ENCODE peak calls at places on chromosome 12, in seven cellular contexts. N, U, R, D, O, P and C are unnamed samples.

GRCh38 chr12:100164153-100164704 is 21.6 kb upstream of the BLTP3B start:
- DNase-seq in N (no peak), U (no peak), R (no peak), D (no peak), O (no peak), P (no peak), C (no peak)

GRCh38 chr12:55687746-55688145 is 20.0 kb downstream of the ITGA7 start:
- DNase-seq in N (no peak), U (no peak), R (no peak), D (no peak), O (no peak), P (no peak), C (no peak)

GRCh38 chr12:111404362-111405148 is 1.2 kb upstream of the SH2B3 start:
- DNase-seq in N (no peak), U (no peak), R (peak), D (no peak), O (no peak), P (no peak), C (no peak)

GRCh38 chr12:20404576-20405346 is 36.4 kb downstream of the PDE3A start:
- DNase-seq in N (no peak), U (no peak), R (no peak), D (no peak), O (no peak), P (peak), C (no peak)

GRCh38 chr12:10562306-10562933 is 51.0 kb downstream of the MAGOHB start:
- DNase-seq in N (no peak), U (no peak), R (no peak), D (no peak), O (peak), P (peak), C (peak)

GRCh38 chr12:49051777-49052438 is 8.7 kb downstream of the KMT2D start:
- DNase-seq in N (no peak), U (no peak), R (no peak), D (no peak), O (no peak), P (no peak), C (no peak)

GRCh38 chr12:114691810-114692557 is 8.0 kb upstream of the TBX3 start:
- DNase-seq in N (no peak), U (no peak), R (no peak), D (no peak), O (no peak), P (no peak), C (no peak)

GRCh38 chr12:7433276-7433822 is 10.6 kb downstream of the CD163L1 start:
- DNase-seq in N (no peak), U (no peak), R (no peak), D (no peak), O (peak), P (peak), C (no peak)

GRCh38 chr12:2034633-2035420 is 18.0 kb upstream of the CACNA1C start:
- DNase-seq in N (peak), U (peak), R (peak), D (peak), O (peak), P (peak), C (peak)

GRCh38 chr12:121287267-121287954 is 9.1 kb downstream of the CAMKK2 start:
- DNase-seq in N (no peak), U (no peak), R (no peak), D (no peak), O (peak), P (peak), C (no peak)

GRCh38 chr12:88947486-88948043 is 367.3 kb upstream of the KITLG start:
- DNase-seq in N (no peak), U (no peak), R (no peak), D (no peak), O (no peak), P (no peak), C (no peak)
- TF ChIP-seq CTCF in N (no peak), U (no peak), R (no peak), D (peak), O (peak), P (peak), C (peak)

GRCh38 chr12:59627582-59627981 is 31.8 kb downstream of the SLC16A7 start:
- DNase-seq in N (no peak), U (no peak), R (no peak), D (no peak), O (no peak), P (no peak), C (no peak)

GRCh38 chr12:59629890-59630289 is 34.1 kb downstream of the SLC16A7 start:
- DNase-seq in N (no peak), U (no peak), R (no peak), D (no peak), O (no peak), P (no peak), C (no peak)

GRCh38 chr12:59624732-59625455 is 29.1 kb downstream of the SLC16A7 start:
- DNase-seq in N (no peak), U (no peak), R (no peak), D (no peak), O (no peak), P (no peak), C (no peak)

DNA sequence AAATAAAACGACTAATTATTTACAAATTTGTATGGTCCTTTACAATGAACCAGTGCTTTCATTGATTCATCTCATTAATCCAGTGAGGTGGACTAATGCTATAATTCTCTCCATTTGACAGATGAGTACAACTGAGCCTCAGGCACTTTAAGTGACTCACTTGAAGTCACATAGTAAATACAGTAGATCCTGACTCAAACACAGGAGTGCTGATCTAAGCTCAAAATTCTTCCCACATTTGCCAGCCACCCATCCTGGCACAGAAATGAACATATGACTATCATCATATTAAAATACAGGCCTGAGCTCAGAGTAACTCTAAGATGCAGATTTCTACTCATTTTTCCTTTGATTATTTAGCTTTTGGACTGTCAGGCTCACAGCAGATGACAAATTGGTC is 30.6 kb downstream of the SLC16A7 start:
- DNase-seq in N (no peak), U (no peak), R (no peak), D (no peak), O (peak), P (no peak), C (no peak)
- TF ChIP-seq CTCF in N (no peak), U (no peak), R (no peak), D (no peak), O (no peak), P (no peak), C (no peak)

GRCh38 chr12:52543985-52544888 is 8.7 kb downstream of the KRT71 start:
- DNase-seq in N (no peak), U (no peak), R (no peak), D (no peak), O (peak), P (no peak), C (no peak)

GRCh38 chr12:52542785-52543318 is 10.1 kb downstream of the KRT71 start:
- DNase-seq in N (no peak), U (no peak), R (no peak), D (no peak), O (no peak), P (no peak), C (no peak)

GRCh38 chr12:52541709-52542108 is 11.2 kb downstream of the KRT71 start:
- DNase-seq in N (no peak), U (no peak), R (no peak), D (no peak), O (no peak), P (no peak), C (no peak)

GRCh38 chr12:52540531-52540930 is 12.4 kb downstream of the KRT71 start:
- DNase-seq in N (no peak), U (no peak), R (no peak), D (no peak), O (no peak), P (no peak), C (no peak)

DNA sequence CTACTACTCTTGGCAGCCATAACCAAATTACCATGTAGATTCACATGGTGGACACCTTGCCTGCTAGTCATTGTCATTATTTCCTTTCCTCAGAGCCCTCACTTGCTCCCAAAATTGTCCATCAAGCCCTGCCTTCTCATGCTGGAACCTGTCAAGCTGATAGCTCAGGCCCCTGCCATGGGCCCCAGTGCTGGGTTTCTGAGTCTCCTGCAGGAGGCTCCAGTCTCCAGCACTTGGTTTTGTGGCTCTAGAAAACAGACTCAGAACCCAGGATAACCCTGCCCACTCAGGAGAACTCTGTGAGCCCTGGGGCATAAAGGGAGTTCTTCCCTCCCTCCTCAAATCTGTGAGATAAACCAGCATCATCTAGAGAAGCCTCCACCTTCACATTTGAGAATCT is 10.8 kb downstream of the KRT71 start:
- DNase-seq in N (no peak), U (no peak), R (no peak), D (no peak), O (no peak), P (no peak), C (no peak)
- TF ChIP-seq CTCF in N (no peak), U (no peak), R (no peak), D (no peak), O (no peak), P (no peak), C (no peak)

GRCh38 chr12:12451063-12451462 is 94.2 kb downstream of the BORCS5 start:
- DNase-seq in N (no peak), U (no peak), R (no peak), D (no peak), O (no peak), P (no peak), C (no peak)

GRCh38 chr12:12456637-12457036 is 99.8 kb downstream of the BORCS5 start:
- DNase-seq in N (no peak), U (no peak), R (no peak), D (no peak), O (no peak), P (peak), C (no peak)

GRCh38 chr12:12449533-12450025 is 92.7 kb downstream of the BORCS5 start:
- DNase-seq in N (no peak), U (no peak), R (no peak), D (no peak), O (no peak), P (no peak), C (no peak)

GRCh38 chr12:12450043-12450451 is 93.2 kb downstream of the BORCS5 start:
- DNase-seq in N (no peak), U (no peak), R (no peak), D (no peak), O (no peak), P (no peak), C (no peak)

GRCh38 chr12:12452326-12452725 is 95.4 kb downstream of the BORCS5 start:
- DNase-seq in N (no peak), U (no peak), R (no peak), D (no peak), O (no peak), P (no peak), C (no peak)
- TF ChIP-seq CTCF in N (no peak), U (no peak), R (no peak), D (no peak), O (no peak), P (no peak), C (no peak)

GRCh38 chr12:95115641-95116040 is 42.2 kb upstream of the NR2C1 start:
- DNase-seq in N (no peak), U (no peak), R (no peak), D (no peak), O (no peak), P (no peak), C (no peak)
- TF ChIP-seq CTCF in N (no peak), U (no peak), R (no peak), D (no peak), O (no peak), P (no peak), C (no peak)

GRCh38 chr12:68361953-68362352 is 29.8 kb upstream of the MDM1 start:
- DNase-seq in N (no peak), U (no peak), R (no peak), D (no peak), O (no peak), P (no peak), C (no peak)

GRCh38 chr12:68359669-68360068 is 27.5 kb upstream of the MDM1 start:
- DNase-seq in N (no peak), U (no peak), R (no peak), D (no peak), O (peak), P (no peak), C (no peak)

GRCh38 chr12:68356060-68356748 is 24.0 kb upstream of the MDM1 start:
- DNase-seq in N (no peak), U (no peak), R (no peak), D (no peak), O (peak), P (no peak), C (no peak)

DNA sequence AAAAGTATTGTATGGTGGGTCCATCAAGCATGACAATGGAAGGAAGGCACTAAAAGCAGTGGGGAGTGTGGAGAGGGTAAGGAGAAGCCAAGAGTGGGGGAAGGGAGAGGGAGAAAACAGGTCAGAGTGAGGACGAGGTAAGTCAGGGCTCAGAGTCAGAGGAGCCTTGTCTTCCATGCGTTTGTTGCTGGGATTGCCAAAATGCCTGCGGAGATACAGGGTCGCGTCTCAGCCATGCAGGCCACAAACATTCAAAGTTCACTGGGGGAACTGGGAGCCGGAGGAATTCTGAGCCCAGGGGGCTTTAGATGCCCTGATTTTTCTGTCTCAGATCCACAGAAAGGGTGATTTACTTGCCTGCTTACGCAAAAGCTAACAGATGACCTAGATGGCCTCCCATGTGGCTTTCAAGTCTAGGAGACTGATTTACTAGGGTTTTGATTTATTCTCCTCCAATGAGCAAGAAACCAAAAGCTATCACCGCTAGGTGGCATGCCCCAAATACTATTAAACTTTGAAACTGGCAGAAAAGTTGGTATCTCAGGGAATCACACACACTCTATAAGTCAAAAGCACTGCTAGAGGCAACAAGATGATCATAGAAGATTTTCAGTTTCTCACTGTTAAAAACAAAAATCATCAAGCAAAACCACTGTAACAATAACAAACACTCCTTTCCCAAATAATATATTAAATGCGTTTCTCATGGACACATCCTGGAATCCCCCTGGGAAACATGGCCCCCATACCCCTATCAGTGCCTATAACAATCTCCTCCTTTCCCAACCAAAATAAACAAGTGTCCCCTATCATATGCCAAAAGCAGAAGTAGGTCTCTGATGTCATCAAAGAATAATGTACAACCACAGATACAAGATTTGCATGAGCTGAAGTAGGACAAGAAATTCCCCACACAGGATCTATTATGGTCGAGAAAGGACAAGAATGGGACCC is 26.6 kb upstream of the MDM1 start:
- DNase-seq in N (peak), U (no peak), R (peak), D (no peak), O (peak), P (peak), C (peak)
- TF ChIP-seq CTCF in N (peak), U (peak), R (peak), D (peak), O (peak), P (peak), C (peak)

GRCh38 chr12:87336814-87337336 is 692.3 kb downstream of the C12orf50 start:
- DNase-seq in N (no peak), U (no peak), R (no peak), D (no peak), O (no peak), P (no peak), C (no peak)

GRCh38 chr12:87329076-87329863 is 699.9 kb downstream of the C12orf50 start:
- DNase-seq in N (no peak), U (no peak), R (no peak), D (no peak), O (no peak), P (no peak), C (no peak)

GRCh38 chr12:87332987-87333761 is 696.0 kb downstream of the C12orf50 start:
- DNase-seq in N (no peak), U (no peak), R (no peak), D (no peak), O (no peak), P (peak), C (no peak)
- TF ChIP-seq CTCF in N (no peak), U (no peak), R (no peak), D (no peak), O (no peak), P (no peak), C (no peak)

DNA sequence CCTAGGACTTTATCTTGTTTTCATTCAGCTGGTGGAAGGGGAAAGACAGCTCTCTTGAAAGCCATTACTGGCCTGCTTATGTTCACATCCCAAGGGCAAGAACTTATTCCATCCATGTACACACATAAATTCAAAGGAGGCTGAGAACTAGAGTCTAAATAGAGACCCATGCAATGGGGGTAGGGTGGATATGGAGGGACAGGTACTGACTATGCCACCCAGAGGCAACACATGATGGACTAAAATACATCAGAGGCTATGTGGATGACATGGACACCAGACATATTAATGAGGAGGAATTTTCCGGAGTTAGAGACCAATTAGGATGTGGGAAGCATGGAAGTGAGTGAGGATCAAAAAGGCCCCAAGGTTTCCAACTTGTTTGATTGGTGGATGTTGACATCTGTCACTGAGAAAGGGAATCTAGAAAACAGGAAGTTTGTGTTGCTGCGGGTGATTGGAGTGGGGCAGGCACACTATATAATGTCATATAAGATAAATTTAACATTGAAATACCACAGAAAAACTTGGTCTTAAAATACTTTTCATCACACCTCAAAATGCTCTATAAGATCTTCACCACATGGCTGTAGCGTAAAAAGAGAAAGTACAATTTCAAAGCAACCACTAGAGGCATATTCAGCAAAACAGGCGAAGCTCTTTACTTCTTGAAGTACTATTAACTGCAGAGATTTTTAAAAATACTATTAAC is 130.4 kb downstream of the GRIP1 start:
- DNase-seq in N (no peak), U (no peak), R (no peak), D (no peak), O (no peak), P (no peak), C (no peak)
- TF ChIP-seq CTCF in N (peak), U (peak), R (no peak), D (peak), O (peak), P (peak), C (peak)

DNA sequence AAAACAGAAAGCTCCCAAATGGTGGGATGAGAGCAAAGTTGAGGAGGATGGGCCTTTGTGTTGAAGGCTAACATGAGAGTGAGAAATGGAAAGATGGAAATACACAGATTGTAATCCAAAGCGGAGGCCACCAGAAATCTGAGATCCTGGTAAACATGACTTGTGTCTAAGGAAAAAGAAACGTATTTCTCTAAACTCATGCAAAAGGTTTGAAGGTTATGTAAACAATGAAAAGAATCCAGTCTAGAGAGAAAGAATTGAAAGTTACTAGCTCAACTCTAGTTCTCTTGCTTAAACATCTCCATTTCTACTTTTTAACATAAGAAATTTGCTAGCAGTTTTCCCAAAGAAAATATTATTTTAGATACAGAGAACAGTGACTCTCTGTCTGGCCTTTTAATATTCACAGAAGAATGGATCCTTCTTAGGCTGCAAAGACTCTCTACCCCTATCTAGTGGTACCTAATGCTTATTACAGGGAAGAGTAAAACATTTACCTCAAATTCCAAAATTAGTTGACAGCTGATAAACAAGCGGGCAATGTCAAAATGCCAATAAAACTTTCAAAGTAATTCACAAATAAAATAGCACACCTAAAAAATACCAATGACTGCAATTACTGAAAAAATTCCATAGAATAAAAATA is 75.8 kb upstream of the SOX5 start:
- DNase-seq in N (no peak), U (no peak), R (no peak), D (no peak), O (no peak), P (peak), C (no peak)
- TF ChIP-seq CTCF in N (peak), U (no peak), R (peak), D (peak), O (peak), P (peak), C (peak)

DNA sequence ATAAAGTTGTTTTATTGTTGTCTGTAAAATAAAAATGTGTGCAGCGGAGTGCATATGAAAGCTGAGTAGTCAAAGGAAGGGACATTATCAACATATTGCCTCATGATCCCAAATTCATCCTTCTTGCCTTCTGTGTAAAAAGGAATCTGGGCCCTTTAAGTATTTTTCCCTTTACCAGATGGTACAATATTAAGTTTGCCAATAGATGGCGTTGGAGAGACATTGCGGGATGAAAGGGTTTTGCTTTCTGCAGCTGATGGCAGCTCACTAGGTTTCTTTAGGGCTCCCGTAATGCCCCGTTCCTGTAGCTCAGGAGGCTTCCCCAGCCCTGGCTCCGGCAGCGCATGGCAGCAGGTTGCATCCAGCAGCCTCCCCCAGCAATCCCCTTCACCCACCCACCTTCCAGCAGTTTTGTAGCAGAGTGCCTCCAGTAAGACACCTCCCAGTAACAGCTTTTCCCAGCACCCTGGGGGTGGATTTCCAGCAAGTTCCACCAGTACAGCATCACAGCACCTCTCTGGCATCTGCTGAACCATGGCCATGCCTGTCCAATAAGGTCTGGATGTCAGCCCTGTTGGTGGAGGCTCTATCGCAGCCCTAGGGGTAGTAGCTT is 354.4 kb downstream of the MED13L start:
- DNase-seq in N (no peak), U (no peak), R (no peak), D (no peak), O (no peak), P (peak), C (no peak)
- TF ChIP-seq CTCF in N (no peak), U (no peak), R (no peak), D (peak), O (peak), P (peak), C (peak)